ENCODE peak calls at places on chromosomes 16 and 17, in four cellular contexts. One of them, this sample, is unnamed.

GRCh38 chr17:5225668-5226457 is 8.8 kb downstream of the SCIMP start:
- DNase-seq in right lobe of liver: no peak
- DNase-seq in tibial nerve: no peak
- DNase-seq in uterus: no peak
- DNase-seq in this sample: no peak

GRCh38 chr17:74032222-74032621 is 171.3 kb upstream of the RPL38 start:
- DNase-seq in uterus: no peak
- DNase-seq in right lobe of liver: no peak
- DNase-seq in tibial nerve: no peak
- DNase-seq in this sample: no peak

GRCh38 chr17:55659661-55660060 is 63.0 kb downstream of the TMEM100 start:
- DNase-seq in uterus: no peak
- DNase-seq in right lobe of liver: no peak
- DNase-seq in tibial nerve: no peak
- DNase-seq in this sample: no peak

GRCh38 chr17:80168371-80168770 is 1.5 kb upstream of the CARD14 start:
- DNase-seq in right lobe of liver: no peak
- DNase-seq in tibial nerve: no peak
- DNase-seq in uterus: no peak
- DNase-seq in this sample: no peak

GRCh38 chr16:86069736-86070298 is 170.9 kb downstream of the IRF8 start:
- DNase-seq in uterus: no peak
- DNase-seq in right lobe of liver: peak; percentile 38
- DNase-seq in tibial nerve: no peak
- DNase-seq in this sample: no peak

GRCh38 chr16:51167170-51167710 is 16.2 kb upstream of the SALL1 start:
- DNase-seq in right lobe of liver: no peak
- DNase-seq in tibial nerve: no peak
- DNase-seq in uterus: no peak
- DNase-seq in this sample: no peak

GRCh38 chr16:66446737-66447136 is 19.6 kb downstream of the BEAN1 start:
- DNase-seq in right lobe of liver: peak; percentile 80
- DNase-seq in uterus: no peak
- DNase-seq in tibial nerve: no peak
- DNase-seq in this sample: no peak

GRCh38 chr17:38910325-38910724 is 15.1 kb upstream of the LASP1NB start:
- DNase-seq in tibial nerve: no peak
- DNase-seq in right lobe of liver: peak; percentile 21
- DNase-seq in uterus: peak; percentile 1
- DNase-seq in this sample: no peak

GRCh38 chr16:88369447-88370008 is 13.2 kb upstream of the ZNF469 start:
- DNase-seq in right lobe of liver: peak; percentile 35
- DNase-seq in tibial nerve: no peak
- DNase-seq in uterus: no peak
- DNase-seq in this sample: no peak

GRCh38 chr16:15576960-15577958 is 65.7 kb downstream of the MARF1 start:
- DNase-seq in uterus: no peak
- DNase-seq in right lobe of liver: peak; percentile 89
- DNase-seq in tibial nerve: no peak
- DNase-seq in this sample: peak; percentile 91

GRCh38 chr16:54493076-54493475 is 206.5 kb upstream of the IRX3 start:
- DNase-seq in tibial nerve: no peak
- DNase-seq in uterus: no peak
- DNase-seq in right lobe of liver: no peak
- DNase-seq in this sample: no peak

GRCh38 chr16:80671281-80671849 is 130.6 kb downstream of the DYNLRB2 start:
- DNase-seq in right lobe of liver: no peak
- DNase-seq in uterus: no peak
- DNase-seq in tibial nerve: no peak
- DNase-seq in this sample: no peak

GRCh38 chr17:60315650-60316049 is 76.3 kb downstream of the USP32 start:
- DNase-seq in right lobe of liver: no peak
- DNase-seq in tibial nerve: no peak
- DNase-seq in uterus: no peak
- DNase-seq in this sample: no peak

GRCh38 chr16:23509763-23510153 is 536 bp downstream of the GGA2 start:
- DNase-seq in uterus: peak; percentile 26
- DNase-seq in tibial nerve: no peak
- DNase-seq in right lobe of liver: no peak
- DNase-seq in this sample: no peak

GRCh38 chr16:85308585-85309540 is 196.6 kb upstream of the CIBAR2 start:
- DNase-seq in uterus: no peak
- DNase-seq in tibial nerve: no peak
- DNase-seq in right lobe of liver: no peak
- DNase-seq in this sample: no peak

DNA sequence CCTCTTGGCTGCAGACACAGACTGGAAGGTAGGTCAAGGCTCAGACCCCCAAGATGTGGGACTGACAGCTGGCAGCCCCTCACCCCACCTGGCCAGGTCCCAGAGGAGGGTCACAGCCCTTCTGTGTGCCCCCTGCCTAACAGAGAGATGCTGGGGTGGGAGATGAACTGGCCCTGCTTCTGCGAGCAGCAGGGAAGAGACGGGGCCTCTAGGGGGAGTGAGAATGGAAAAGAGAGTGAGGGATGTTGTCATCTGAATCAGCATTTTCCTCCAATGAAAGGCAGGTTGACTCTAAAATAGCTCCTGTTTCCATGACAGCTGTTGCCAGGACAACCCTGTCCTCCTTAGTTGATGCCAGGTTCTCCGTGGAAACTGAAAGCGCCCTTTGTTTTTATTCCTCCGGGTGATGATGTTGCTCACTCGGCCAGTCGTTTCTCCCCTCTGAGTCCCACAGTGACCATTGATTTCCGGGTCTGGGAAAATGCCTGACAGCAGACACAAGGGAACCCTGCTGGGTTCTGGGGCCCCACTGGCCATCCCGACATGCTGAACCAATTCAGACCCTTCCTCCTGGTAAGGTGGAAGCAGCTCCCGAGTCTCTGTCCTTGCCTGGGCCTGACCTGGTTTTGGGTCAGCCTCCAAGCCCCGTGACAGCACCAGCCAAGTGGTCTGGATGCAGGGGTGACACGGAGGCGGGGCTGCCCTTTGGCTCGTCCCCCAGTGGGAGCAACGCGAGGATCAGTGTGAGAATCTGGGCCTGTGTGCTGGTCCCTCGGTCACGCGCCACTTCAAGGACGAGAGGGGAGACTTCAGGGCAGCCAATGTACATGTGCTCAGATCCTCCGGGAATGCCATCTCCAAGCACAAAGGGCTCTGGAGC is 4.7 kb upstream of the NDRG4 start:
- DNase-seq in uterus: peak; percentile 74
- DNase-seq in tibial nerve: peak; percentile 88
- DNase-seq in right lobe of liver: no peak
- DNase-seq in this sample: peak; percentile 43
- TF ChIP-seq POLR2A in uterus: no peak
- TF ChIP-seq POLR2A in tibial nerve: no peak
- TF ChIP-seq POLR2A in right lobe of liver: no peak
- TF ChIP-seq POLR2A in this sample: no peak

DNA sequence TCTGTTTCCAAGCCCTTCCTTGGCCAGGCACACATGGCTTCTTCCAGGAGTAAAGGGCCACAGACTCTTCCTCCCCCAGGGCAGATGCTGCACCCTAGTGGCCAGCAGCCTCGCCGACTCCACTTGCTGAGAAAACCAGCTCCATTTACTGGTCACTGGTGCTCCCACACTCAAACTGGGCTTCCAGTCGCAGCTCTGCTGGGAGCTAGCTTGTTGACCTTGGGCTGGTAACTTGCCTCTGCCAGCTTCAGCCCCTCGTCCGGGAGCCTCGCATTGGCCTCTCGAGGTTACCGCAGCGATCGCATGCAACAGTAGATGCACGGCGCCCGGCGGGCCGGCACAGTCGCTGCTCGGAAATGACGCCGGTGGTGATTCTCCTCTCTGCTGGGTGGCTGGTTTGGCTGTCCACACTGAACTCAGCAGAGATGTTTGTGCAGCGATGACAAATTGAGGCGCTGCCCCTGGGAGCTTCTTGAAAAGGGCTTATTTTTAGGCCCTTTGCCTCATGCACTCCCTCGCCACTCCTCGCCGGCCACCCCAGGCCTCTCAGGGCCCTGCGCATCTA is 81.7 kb upstream of the PLCG2 start:
- DNase-seq in right lobe of liver: peak; percentile 77
- DNase-seq in uterus: no peak
- DNase-seq in tibial nerve: no peak
- DNase-seq in this sample: peak; percentile 68
- H3K4me1 ChIP-seq in right lobe of liver: no peaks in the 10 kb centered on the region
- H3K4me1 ChIP-seq in uterus: no peaks in the 10 kb centered on the region
- H3K4me1 ChIP-seq in tibial nerve: peaks cover 15% of the 10 kb centered on the region
- H3K4me1 ChIP-seq in this sample: no peaks in the 10 kb centered on the region

DNA sequence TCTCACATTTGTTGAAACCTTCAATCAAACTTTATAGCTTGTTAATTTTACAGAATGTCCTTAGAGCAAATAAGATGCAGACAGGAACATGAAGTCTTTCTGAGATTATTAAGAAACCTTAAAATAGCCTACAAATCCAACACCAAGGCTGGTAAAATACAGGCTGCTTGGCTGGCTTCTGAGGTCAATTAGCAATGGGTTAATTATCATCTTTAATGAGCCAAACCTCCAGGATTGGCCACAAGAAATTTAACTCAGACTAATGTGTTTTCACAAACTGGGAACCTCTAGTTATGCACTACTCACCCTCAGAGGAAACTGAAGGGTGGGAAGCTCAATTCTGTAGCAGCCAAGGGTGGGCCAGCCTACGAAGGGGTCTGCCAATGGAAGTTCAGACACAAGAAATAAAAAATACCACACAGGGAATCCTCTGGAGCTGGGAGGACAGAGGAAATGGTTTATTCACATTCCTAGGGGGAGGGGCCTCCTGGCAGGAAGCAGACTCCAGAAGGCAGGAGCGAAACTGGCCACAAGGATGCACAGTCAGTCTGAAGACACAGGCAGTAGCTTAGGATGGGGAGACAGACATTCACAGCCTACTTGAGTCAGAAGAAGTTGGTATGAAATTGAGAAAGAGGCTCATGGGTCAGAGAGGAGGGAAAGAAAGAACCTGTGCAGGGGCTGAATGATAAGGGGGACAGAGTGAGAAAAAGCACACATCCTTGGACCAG is 36.1 kb downstream of the HIC1 start:
- DNase-seq in tibial nerve: peak; percentile 75
- DNase-seq in right lobe of liver: no peak
- DNase-seq in uterus: peak; percentile 78
- DNase-seq in this sample: peak; percentile 56
- TF ChIP-seq POLR2A in tibial nerve: no peak
- TF ChIP-seq POLR2A in right lobe of liver: no peak
- TF ChIP-seq POLR2A in uterus: no peak
- TF ChIP-seq POLR2A in this sample: no peak

GRCh38 chr17:41649923-41650519 is 25.6 kb upstream of the KRT17 start:
- DNase-seq in uterus: no peak
- DNase-seq in right lobe of liver: no peak
- DNase-seq in tibial nerve: no peak
- DNase-seq in this sample: no peak

GRCh38 chr17:41652461-41652960 is 28.1 kb upstream of the KRT17 start:
- DNase-seq in uterus: no peak
- DNase-seq in tibial nerve: no peak
- DNase-seq in right lobe of liver: no peak
- DNase-seq in this sample: no peak

GRCh38 chr17:41651625-41652460 is 27.5 kb upstream of the KRT17 start:
- DNase-seq in tibial nerve: no peak
- DNase-seq in uterus: no peak
- DNase-seq in right lobe of liver: no peak
- DNase-seq in this sample: peak; percentile 90

GRCh38 chr17:41648411-41649195 is 24.2 kb upstream of the KRT17 start:
- DNase-seq in uterus: peak; percentile 85
- DNase-seq in right lobe of liver: peak; percentile 86
- DNase-seq in tibial nerve: peak; percentile 78
- DNase-seq in this sample: peak; percentile 93

GRCh38 chr17:41650794-41651624 is 26.6 kb upstream of the KRT17 start:
- DNase-seq in uterus: no peak
- DNase-seq in tibial nerve: no peak
- DNase-seq in right lobe of liver: no peak
- DNase-seq in this sample: no peak
- H3K4me1 ChIP-seq in uterus: no peaks in the 10 kb centered on the region
- H3K4me1 ChIP-seq in tibial nerve: peaks cover 14% of the 10 kb centered on the region
- H3K4me1 ChIP-seq in right lobe of liver: peaks cover 9% of the 10 kb centered on the region
- H3K4me1 ChIP-seq in this sample: peaks cover 37% of the 10 kb centered on the region

DNA sequence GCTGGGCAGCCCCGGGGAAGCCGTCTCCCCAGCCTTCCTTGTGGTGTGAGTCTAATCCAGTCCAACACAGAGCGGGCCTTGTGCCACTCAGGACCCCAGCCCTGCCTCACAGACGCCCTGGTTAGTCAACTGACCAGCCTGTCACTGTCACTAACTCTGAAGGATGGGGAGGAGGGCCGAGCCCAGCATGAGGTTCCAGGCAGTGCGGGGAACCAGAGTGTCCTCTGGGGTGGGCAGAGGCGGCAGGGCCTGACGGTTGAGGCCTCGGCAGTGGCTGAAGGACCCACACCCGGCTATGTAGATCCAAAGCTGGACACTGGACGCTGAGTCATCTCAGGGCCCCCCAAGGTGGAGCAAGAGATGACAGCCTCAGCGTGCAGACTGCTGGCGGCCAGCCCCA is 8.6 kb downstream of the RPUSD1 start:
- DNase-seq in right lobe of liver: no peak
- DNase-seq in tibial nerve: no peak
- DNase-seq in uterus: no peak
- DNase-seq in this sample: no peak
- TF ChIP-seq POLR2A in right lobe of liver: no peak
- TF ChIP-seq POLR2A in tibial nerve: no peak
- TF ChIP-seq POLR2A in uterus: no peak
- TF ChIP-seq POLR2A in this sample: no peak

GRCh38 chr17:16417399-16417798 is 2.0 kb downstream of the TRPV2 start:
- DNase-seq in uterus: no peak
- DNase-seq in right lobe of liver: no peak
- DNase-seq in tibial nerve: no peak
- DNase-seq in this sample: no peak

GRCh38 chr17:16419929-16420271 is 4.5 kb downstream of the TRPV2 start:
- DNase-seq in uterus: no peak
- DNase-seq in tibial nerve: no peak
- DNase-seq in right lobe of liver: no peak
- DNase-seq in this sample: no peak

GRCh38 chr17:16418684-16419066 is 3.3 kb downstream of the TRPV2 start:
- DNase-seq in right lobe of liver: no peak
- DNase-seq in tibial nerve: no peak
- DNase-seq in uterus: no peak
- DNase-seq in this sample: no peak

GRCh38 chr17:16417896-16418683 is 2.7 kb downstream of the TRPV2 start:
- DNase-seq in uterus: no peak
- DNase-seq in right lobe of liver: no peak
- DNase-seq in tibial nerve: no peak
- DNase-seq in this sample: no peak

GRCh38 chr17:16419074-16419928 is 3.9 kb downstream of the TRPV2 start:
- DNase-seq in tibial nerve: no peak
- DNase-seq in right lobe of liver: no peak
- DNase-seq in uterus: no peak
- DNase-seq in this sample: no peak
- H3K4me1 ChIP-seq in tibial nerve: peaks cover 21% of the 10 kb centered on the region
- H3K4me1 ChIP-seq in right lobe of liver: no peaks in the 10 kb centered on the region
- H3K4me1 ChIP-seq in uterus: peaks cover 11% of the 10 kb centered on the region
- H3K4me1 ChIP-seq in this sample: peaks cover 3% of the 10 kb centered on the region

This sample was measured in transverse colon.